ENCODE peak calls at places on chromosomes 13 and 19, in seven cellular contexts. V is cardiac muscle cell, H is uterus, M is NB4, N is ovary, O is transverse colon, Y is Panc1. K is an unnamed sample.

GRCh38 chr19:40267601-40267997 is 17.5 kb downstream of the AKT2 start:
- DNase-seq in H (no peak), Y (no peak), M (no peak), O (no peak), N (no peak), V (no peak), K (no peak)

GRCh38 chr13:99944606-99945005 is 27.0 kb downstream of the ZIC5 start:
- DNase-seq in N (no peak), V (no peak), O (no peak), Y (no peak), H (no peak), M (no peak), K (no peak)

GRCh38 chr13:33379597-33379996 is 94.0 kb upstream of the STARD13 start:
- DNase-seq in H (no peak), M (no peak), Y (no peak), N (no peak), O (no peak), V (no peak), K (no peak)

GRCh38 chr13:89066868-89067466 is 1395.8 kb downstream of the SLITRK5 start:
- DNase-seq in M (peak), N (no peak), H (no peak), O (peak), V (peak), Y (peak), K (peak)

GRCh38 chr19:29842471-29843179 is 30.8 kb downstream of the CCNE1 start:
- DNase-seq in H (no peak), Y (no peak), N (no peak), V (no peak), M (peak), O (no peak), K (no peak)

GRCh38 chr13:102935896-102936321 is 90.1 kb downstream of the ERCC5 start:
- DNase-seq in H (no peak), O (no peak), M (no peak), V (no peak), Y (no peak), N (no peak), K (no peak)

GRCh38 chr13:20170931-20171330 is 10.1 kb upstream of the GJA3 start:
- DNase-seq in V (no peak), H (no peak), O (no peak), M (no peak), N (no peak), Y (no peak), K (no peak)

GRCh38 chr13:90402613-90403012 is 944.9 kb upstream of the MIR17HG start:
- DNase-seq in Y (no peak), V (no peak), H (no peak), O (no peak), N (no peak), M (no peak), K (no peak)

GRCh38 chr19:38974599-38975213 is 836 bp downstream of the FBXO17 start:
- DNase-seq in M (no peak), V (no peak), Y (no peak), H (no peak), O (no peak), N (no peak), K (no peak)

GRCh38 chr13:113746143-113746525 is 12.9 kb upstream of the TMEM255B start:
- DNase-seq in H (no peak), M (peak), N (no peak), Y (no peak), O (peak), V (peak), K (no peak)

GRCh38 chr19:53868091-53868891 is 608 bp downstream of the MYADM start:
- DNase-seq in V (peak), N (peak), M (peak), Y (no peak), H (peak), O (peak), K (no peak)

GRCh38 chr13:113995051-113995601 is 21.2 kb upstream of the C13orf46 start:
- DNase-seq in V (no peak), M (no peak), O (no peak), N (no peak), Y (no peak), H (no peak), K (no peak)

GRCh38 chr13:105037064-105037463 is 1498.4 kb downstream of the EFNB2 start:
- DNase-seq in Y (no peak), M (no peak), V (no peak), O (no peak), H (no peak), N (no peak), K (no peak)

GRCh38 chr19:7456964-7457541 is 31.8 kb downstream of the PEX11G start:
- DNase-seq in Y (no peak), N (no peak), H (no peak), O (no peak), V (no peak), M (no peak), K (no peak)

GRCh38 chr13:44921931-44922758 is 67.1 kb downstream of the NUFIP1 start:
- DNase-seq in M (no peak), Y (peak), N (no peak), H (peak), V (peak), O (peak), K (peak)

GRCh38 chr13:45781553-45782326 is 69.8 kb downstream of the SIAH3 start:
- DNase-seq in N (peak), Y (no peak), M (no peak), V (no peak), O (peak), H (peak), K (no peak)

GRCh38 chr13:100063333-100063732 is 25.6 kb upstream of the PCCA start:
- DNase-seq in Y (no peak), H (no peak), M (peak), N (no peak), V (no peak), O (no peak), K (no peak)

GRCh38 chr19:27744926-27745844 is 1467.8 kb downstream of the UQCRFS1 start:
- DNase-seq in N (no peak), H (no peak), Y (no peak), O (no peak), V (no peak), M (no peak), K (no peak)

GRCh38 chr13:41403983-41404382 is 53.4 kb upstream of the RGCC start:
- DNase-seq in Y (no peak), M (no peak), V (no peak), N (no peak), H (no peak), O (no peak), K (no peak)

GRCh38 chr19:29247912-29248311 is 35.0 kb upstream of the UQCRFS1 start:
- DNase-seq in M (no peak), O (no peak), H (no peak), V (no peak), N (no peak), Y (no peak), K (no peak)

GRCh38 chr13:73082471-73082870 is 23.7 kb downstream of the KLF5 start:
- DNase-seq in H (no peak), Y (no peak), M (no peak), O (no peak), N (no peak), V (no peak), K (no peak)

GRCh38 chr13:51603716-51604115 is 19.5 kb downstream of the WDFY2 start:
- DNase-seq in H (no peak), V (no peak), Y (no peak), N (no peak), O (no peak), M (no peak), K (no peak)

GRCh38 chr13:28494537-28494860 is 429 bp downstream of the FLT1 start:
- DNase-seq in Y (no peak), V (no peak), M (peak), N (no peak), O (no peak), H (no peak), K (no peak)

DNA sequence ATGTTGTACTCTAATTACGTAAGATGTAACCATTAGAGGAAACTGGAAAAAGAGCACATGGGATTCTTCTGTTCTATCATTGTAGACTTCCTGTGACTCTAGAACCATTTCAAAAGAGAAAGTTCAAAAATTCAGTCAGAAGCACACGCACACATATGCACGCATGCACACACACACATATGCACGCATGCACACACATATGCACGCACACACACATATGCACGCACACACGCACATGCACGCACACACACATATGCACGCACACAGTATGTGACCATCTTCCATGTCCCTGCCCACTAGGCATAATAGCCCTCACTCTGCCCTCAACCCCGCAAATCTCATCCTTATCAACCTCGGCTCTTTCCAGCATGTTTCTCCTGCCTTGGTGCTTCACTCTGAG is 14.0 kb downstream of the GP6 start:
- DNase-seq in N (no peak), M (no peak), V (no peak), O (no peak), H (no peak), Y (no peak), K (no peak)
- TF ChIP-seq CTCF in N (no peak), M (no peak), V (no peak), O (no peak), H (no peak), Y (no peak), K (no peak)

GRCh38 chr19:2274185-2274711 is 7.7 kb downstream of the PEAK3 start:
- DNase-seq in O (no peak), N (no peak), M (no peak), H (no peak), V (no peak), Y (no peak), K (no peak)
- H3K4me3 ChIP-seq in O (peak), N (no peak), M (peak), H (no peak), V (no peak), Y (peak), K (no peak)

GRCh38 chr19:45079063-45079910 is at the start of gene GEMIN7:
- DNase-seq in O (peak), V (peak), H (peak), M (peak), N (peak), Y (no peak), K (no peak)
- TF ChIP-seq CTCF in O (no peak), V (no peak), H (peak), M (no peak), N (no peak), Y (no peak), K (peak)

GRCh38 chr19:41912899-41913475 is 15.3 kb downstream of the ERFL start:
- DNase-seq in Y (no peak), M (no peak), V (no peak), N (no peak), O (no peak), H (no peak), K (no peak)
- H3K4me3 ChIP-seq in Y (no peak), M (no peak), V (no peak), N (no peak), O (no peak), H (no peak), K (no peak)

DNA sequence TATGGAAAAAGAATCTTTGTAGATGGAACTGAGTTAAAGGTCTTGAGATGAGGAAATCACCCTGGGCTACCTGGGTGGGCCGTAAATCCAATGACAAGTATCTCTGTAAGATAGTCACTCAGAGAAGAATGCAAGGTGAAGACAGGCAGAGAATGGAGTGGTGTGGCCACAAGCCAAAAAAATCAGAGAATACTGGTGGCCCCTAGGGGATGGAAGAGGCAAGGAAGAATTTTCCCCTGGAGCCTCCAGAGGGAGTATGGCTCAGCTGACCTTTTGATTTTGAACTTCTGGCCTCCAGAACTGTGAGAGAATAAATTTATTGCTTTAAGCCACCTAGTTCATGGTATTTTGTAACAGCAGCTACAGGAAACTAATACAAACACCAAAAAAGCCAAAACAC is 32.7 kb upstream of the CSNK1A1L start:
- DNase-seq in O (no peak), Y (no peak), N (no peak), M (no peak), H (no peak), V (no peak), K (no peak)
- TF ChIP-seq CTCF in O (no peak), Y (peak), N (no peak), M (no peak), H (no peak), V (peak), K (peak)

DNA sequence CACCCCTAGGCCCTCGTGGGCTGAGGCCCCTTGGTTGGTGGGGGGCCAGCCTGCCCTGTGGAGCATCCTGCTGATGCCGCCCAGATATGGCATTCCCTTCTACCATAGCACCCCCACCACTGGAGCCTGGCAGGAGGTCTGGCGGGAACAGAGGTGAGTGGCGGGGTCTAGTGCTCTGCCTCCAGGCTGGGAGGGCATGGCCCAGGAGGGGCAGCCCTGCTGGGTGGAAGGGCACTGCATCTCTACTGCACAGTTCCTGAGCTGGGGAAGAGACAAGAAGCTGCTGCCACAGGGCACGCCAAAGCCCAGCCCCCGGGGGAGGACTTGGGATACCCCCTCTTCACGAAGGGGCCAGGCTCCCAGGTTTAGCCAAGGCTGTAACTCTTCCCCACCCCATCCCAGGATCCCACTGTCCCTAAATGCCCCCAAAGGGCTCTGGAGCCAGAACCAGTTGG is 2.4 kb upstream of the KMT2B start:
- DNase-seq in O (no peak), V (no peak), M (no peak), H (peak), Y (no peak), N (no peak), K (no peak)
- H3K4me3 ChIP-seq in O (peak), V (no peak), M (no peak), H (no peak), Y (peak), N (no peak), K (peak)

DNA sequence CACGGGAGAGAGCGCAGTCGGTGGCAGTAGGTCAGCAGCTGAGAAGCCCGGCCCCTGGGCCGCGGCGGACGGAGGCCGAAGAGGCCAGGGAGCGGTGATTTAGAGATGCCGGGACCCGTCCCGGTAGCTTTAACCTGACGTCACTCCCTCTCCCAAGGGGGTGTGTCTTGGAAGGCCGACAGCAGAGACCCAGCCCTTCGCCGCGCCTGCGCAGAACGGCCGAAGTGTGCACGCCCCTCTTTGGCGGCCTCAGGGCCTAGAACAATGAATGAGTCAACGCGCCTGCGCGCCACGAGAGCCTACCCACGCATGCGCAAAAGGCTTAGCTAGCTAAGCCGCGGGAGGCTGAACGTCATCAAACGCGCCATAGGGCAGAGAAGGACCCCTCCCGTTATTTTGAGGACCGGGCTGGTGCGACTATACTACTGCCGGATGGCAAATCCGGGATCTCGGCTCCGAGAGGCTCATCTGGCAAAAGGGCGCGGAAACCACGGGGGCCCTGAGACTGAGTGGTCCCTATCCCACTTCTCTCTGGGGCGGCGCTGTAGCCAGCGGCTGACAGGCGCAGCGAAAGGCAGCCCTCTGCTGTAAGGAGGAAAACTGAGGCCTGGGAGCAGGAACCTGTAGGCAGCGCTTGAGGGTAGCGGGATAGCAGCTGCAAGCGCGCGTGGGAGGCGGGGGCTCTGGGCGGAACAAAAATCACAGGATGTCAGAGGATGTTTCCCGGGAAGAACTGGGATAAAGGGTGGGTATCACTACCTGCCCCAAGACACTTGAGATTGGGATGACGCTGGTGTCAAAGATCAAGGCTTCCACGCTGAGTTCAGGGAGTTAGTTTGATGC is at the start of the genes IRGQ and ZNF576:
- DNase-seq in Y (peak), M (peak), N (peak), O (peak), H (peak), V (peak), K (peak)
- TF ChIP-seq CTCF in Y (no peak), M (no peak), N (no peak), O (no peak), H (no peak), V (no peak), K (no peak)

DNA sequence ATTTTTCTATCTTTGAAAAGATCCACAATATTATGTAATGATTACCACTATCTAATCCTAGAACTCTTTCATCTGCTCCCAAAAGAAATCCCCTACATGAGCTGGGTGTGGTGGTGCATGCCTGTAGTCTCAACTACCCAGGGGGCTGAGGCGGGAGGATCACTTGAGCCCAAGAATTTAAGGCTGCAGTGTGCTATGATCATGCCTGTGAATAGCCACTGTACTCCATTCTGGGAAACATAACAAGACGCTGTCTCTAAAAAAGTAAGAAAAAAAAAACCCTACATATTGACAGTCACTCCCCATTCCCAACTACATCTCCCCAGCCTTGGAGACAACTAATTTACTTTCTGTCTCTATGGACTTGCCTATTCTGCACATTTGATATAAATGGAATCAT is 1.1 kb upstream of the ZNF226 start:
- DNase-seq in H (no peak), M (no peak), V (no peak), Y (no peak), N (no peak), O (no peak), K (no peak)
- H3K4me3 ChIP-seq in H (no peak), M (no peak), V (no peak), Y (no peak), N (no peak), O (no peak), K (no peak)

GRCh38 chr19:13058951-13059660 is 43.6 kb downstream of the LYL1 start:
- DNase-seq in M (no peak), O (no peak), V (no peak), H (no peak), N (no peak), Y (no peak), K (no peak)
- TF ChIP-seq CTCF in M (no peak), O (no peak), V (peak), H (peak), N (no peak), Y (no peak), K (no peak)

K was measured in epithelial cell of proximal tubule.